ENCODE peak calls at places on chromosomes 1 and 21, in eight cellular contexts. Q is choroid plexus epithelial cell; B is lower lobe of right lung; Y is BE2C; V is Calu3; G is heart left ventricle; N is CD8-positive, alpha-beta T cell; M is H9. J is an unnamed sample.

GRCh38 chr1:46532498-46533178 is 18.8 kb downstream of the KNCN start:
- DNase-seq in Q (peak), B (peak), Y (peak), V (peak), G (peak), N (peak), M (peak), J (no peak)

GRCh38 chr1:13749543-13750307 is 49.7 kb downstream of the PRDM2 start:
- DNase-seq in Q (peak), B (peak), Y (peak), V (peak), G (peak), N (peak), M (no peak), J (no peak)

GRCh38 chr1:210342986-210343780 is 14.5 kb downstream of the HHAT start:
- DNase-seq in Q (no peak), B (no peak), Y (peak), V (no peak), G (no peak), N (no peak), M (no peak), J (no peak)

GRCh38 chr1:165257969-165258459 is 98.5 kb downstream of the LMX1A start:
- DNase-seq in Q (peak), B (peak), Y (peak), V (peak), G (peak), N (peak), M (peak), J (peak)

GRCh38 chr1:190170321-190170720 is 307.3 kb downstream of the BRINP3 start:
- DNase-seq in Q (peak), B (no peak), Y (no peak), V (no peak), G (no peak), N (no peak), M (no peak), J (no peak)

GRCh38 chr1:67261646-67262045 is 46.0 kb upstream of the IL12RB2 start:
- DNase-seq in Q (peak), B (no peak), Y (no peak), V (no peak), G (no peak), N (peak), M (peak), J (peak)

GRCh38 chr1:208183977-208184901 is 59.9 kb downstream of the PLXNA2 start:
- DNase-seq in Q (peak), B (peak), Y (no peak), V (peak), G (no peak), N (no peak), M (no peak), J (peak)

GRCh38 chr21:39518055-39518844 is 66.5 kb downstream of the SH3BGR start:
- DNase-seq in Q (peak), B (no peak), Y (peak), V (peak), G (no peak), N (peak), M (peak), J (peak)

GRCh38 chr1:231973840-231974239 is 347.2 kb downstream of the DISC1 start:
- DNase-seq in Q (peak), B (no peak), Y (no peak), V (no peak), G (no peak), N (no peak), M (no peak), J (no peak)

GRCh38 chr1:246583448-246584185 is 17.4 kb downstream of the CNST start:
- DNase-seq in Q (peak), B (no peak), Y (no peak), V (no peak), G (no peak), N (no peak), M (no peak), J (no peak)

GRCh38 chr1:53629101-53629691 is 109.8 kb downstream of the GLIS1 start:
- DNase-seq in Q (no peak), B (no peak), Y (peak), V (no peak), G (no peak), N (no peak), M (peak), J (peak)

GRCh38 chr1:213986020-213986924 is 1.5 kb upstream of the PROX1 start:
- DNase-seq in Q (no peak), B (no peak), Y (no peak), V (no peak), G (no peak), N (no peak), M (no peak), J (no peak)

GRCh38 chr1:30379684-30380624 is 343.4 kb downstream of the MATN1 start:
- DNase-seq in Q (peak), B (no peak), Y (peak), V (peak), G (peak), N (peak), M (peak), J (peak)

GRCh38 chr1:114075546-114076249 is 78.0 kb downstream of the SYT6 start:
- DNase-seq in Q (no peak), B (no peak), Y (no peak), V (no peak), G (no peak), N (no peak), M (peak), J (no peak)

GRCh38 chr21:14452842-14453241 is 69.9 kb upstream of the HSPA13 start:
- DNase-seq in Q (no peak), B (no peak), Y (no peak), V (no peak), G (no peak), N (no peak), M (no peak), J (no peak)

GRCh38 chr1:91502882-91503184 is 2.2 kb downstream of the CDC7 start:
- DNase-seq in Q (peak), B (no peak), Y (peak), V (no peak), G (no peak), N (no peak), M (no peak), J (no peak)

GRCh38 chr1:30914587-30914922 is 6.0 kb upstream of the SDC3 start:
- DNase-seq in Q (no peak), B (no peak), Y (no peak), V (no peak), G (no peak), N (no peak), M (no peak), J (no peak)

GRCh38 chr21:45383615-45384201 is 21.3 kb upstream of the COL18A1 start:
- DNase-seq in Q (no peak), B (peak), Y (peak), V (no peak), G (peak), N (no peak), M (peak), J (no peak)

GRCh38 chr1:245404952-245405351 is 250.2 kb downstream of the KIF26B start:
- DNase-seq in Q (no peak), B (no peak), Y (no peak), V (no peak), G (no peak), N (no peak), M (no peak), J (peak)

GRCh38 chr1:71521655-71522264 is 440.9 kb upstream of the ZRANB2 start:
- DNase-seq in Q (peak), B (no peak), Y (peak), V (peak), G (peak), N (no peak), M (no peak), J (peak)

GRCh38 chr1:215376544-215377264 is 190.4 kb upstream of the KCTD3 start:
- DNase-seq in Q (peak), B (no peak), Y (no peak), V (no peak), G (peak), N (no peak), M (no peak), J (no peak)

GRCh38 chr1:114153621-114154145 is at the start of gene SYT6:
- DNase-seq in Q (no peak), B (no peak), Y (peak), V (no peak), G (no peak), N (no peak), M (no peak), J (peak)

GRCh38 chr1:56551691-56552090 is 27.7 kb downstream of the PLPP3 start:
- DNase-seq in Q (no peak), B (no peak), Y (no peak), V (no peak), G (no peak), N (no peak), M (no peak), J (no peak)

GRCh38 chr1:236523704-236524141 is at the start of gene LGALS8:
- DNase-seq in Q (peak), B (peak), Y (peak), V (peak), G (peak), N (peak), M (peak), J (peak)

GRCh38 chr1:180881806-180882509 is 30.7 kb upstream of the KIAA1614 start:
- DNase-seq in Q (peak), B (no peak), Y (no peak), V (no peak), G (no peak), N (no peak), M (no peak), J (no peak)

GRCh38 chr1:178267646-178268094 is 173.8 kb downstream of the RASAL2 start:
- DNase-seq in Q (peak), B (no peak), Y (no peak), V (no peak), G (no peak), N (no peak), M (peak), J (no peak)

GRCh38 chr1:3419415-3420204 is 34.9 kb upstream of the ARHGEF16 start:
- DNase-seq in Q (no peak), B (no peak), Y (no peak), V (peak), G (no peak), N (no peak), M (no peak), J (no peak)

GRCh38 chr1:230429072-230429735 is 3.1 kb upstream of the PGBD5 start:
- DNase-seq in Q (no peak), B (no peak), Y (no peak), V (no peak), G (no peak), N (no peak), M (no peak), J (no peak)

GRCh38 chr21:28136687-28137086 is 856.0 kb downstream of the LTN1 start:
- DNase-seq in Q (no peak), B (no peak), Y (no peak), V (no peak), G (no peak), N (no peak), M (no peak), J (no peak)

GRCh38 chr1:82273816-82274215 is 473.1 kb downstream of the ADGRL2 start:
- DNase-seq in Q (peak), B (no peak), Y (no peak), V (no peak), G (no peak), N (no peak), M (no peak), J (no peak)

GRCh38 chr1:22333516-22334121 is 118.0 kb upstream of the ZBTB40 start:
- DNase-seq in Q (no peak), B (no peak), Y (no peak), V (no peak), G (no peak), N (no peak), M (no peak), J (no peak)

GRCh38 chr1:112530832-112531231 is 22.1 kb downstream of the WNT2B start:
- DNase-seq in Q (no peak), B (no peak), Y (no peak), V (no peak), G (no peak), N (no peak), M (no peak), J (no peak)

GRCh38 chr1:15343729-15344128 is 66.0 kb upstream of the EFHD2 start:
- DNase-seq in Q (peak), B (peak), Y (no peak), V (no peak), G (peak), N (no peak), M (no peak), J (no peak)

GRCh38 chr1:165949335-165950130 is 122.1 kb downstream of the UCK2 start:
- DNase-seq in Q (no peak), B (no peak), Y (no peak), V (peak), G (no peak), N (no peak), M (peak), J (no peak)

GRCh38 chr1:10459185-10459584 is 9.4 kb downstream of the CORT start:
- DNase-seq in Q (peak), B (no peak), Y (no peak), V (peak), G (no peak), N (no peak), M (no peak), J (no peak)

GRCh38 chr1:74652711-74653131 is 20.9 kb downstream of the ERICH3 start:
- DNase-seq in Q (peak), B (no peak), Y (peak), V (peak), G (no peak), N (no peak), M (no peak), J (no peak)

GRCh38 chr1:205453466-205453865 is 2.4 kb downstream of the BLACAT1 start:
- DNase-seq in Q (no peak), B (no peak), Y (no peak), V (no peak), G (no peak), N (no peak), M (no peak), J (no peak)

GRCh38 chr1:205455581-205456382 is at the start of gene BLACAT1:
- DNase-seq in Q (no peak), B (no peak), Y (no peak), V (no peak), G (no peak), N (no peak), M (no peak), J (no peak)

GRCh38 chr1:205456383-205456867 is 580 bp upstream of the BLACAT1 start:
- DNase-seq in Q (no peak), B (no peak), Y (no peak), V (peak), G (no peak), N (no peak), M (peak), J (peak)

GRCh38 chr1:205452906-205453305 is 2.9 kb downstream of the BLACAT1 start:
- DNase-seq in Q (no peak), B (no peak), Y (no peak), V (no peak), G (no peak), N (no peak), M (no peak), J (no peak)

DNA sequence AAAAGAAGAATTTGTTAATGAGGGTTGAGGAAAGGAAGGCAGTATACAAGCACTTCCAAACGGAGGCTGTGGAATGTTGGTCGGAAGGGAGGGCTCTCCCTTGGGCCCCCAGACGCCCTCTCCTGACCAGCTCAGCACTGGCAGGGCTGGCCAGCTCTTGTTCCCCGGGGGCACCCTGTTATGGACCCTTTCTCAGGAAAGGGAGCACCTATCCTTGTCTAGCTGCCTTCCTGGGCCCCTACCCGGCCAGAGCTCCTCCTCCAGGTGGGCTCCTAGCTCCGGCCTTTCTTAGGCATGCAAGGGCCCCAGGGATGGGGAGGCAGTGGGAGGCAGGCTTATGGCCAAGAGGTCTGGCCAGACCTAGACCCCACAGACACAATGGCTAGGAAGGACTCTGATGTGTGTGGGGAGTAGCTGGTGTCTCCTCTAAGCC is 926 bp downstream of the BLACAT1 start:
- DNase-seq in Q (no peak), B (no peak), Y (no peak), V (no peak), G (no peak), N (no peak), M (peak), J (no peak)
- TF ChIP-seq CTCF in Q (no peak), B (no peak), Y (no peak), V (no peak), G (no peak), N (no peak), M (peak), J (peak)

GRCh38 chr1:162197615-162198497 is 128.4 kb downstream of the NOS1AP start:
- DNase-seq in Q (no peak), B (no peak), Y (no peak), V (no peak), G (no peak), N (no peak), M (peak), J (no peak)
- TF ChIP-seq CTCF in Q (no peak), B (no peak), Y (peak), V (peak), G (no peak), N (no peak), M (peak), J (peak)

GRCh38 chr1:87089823-87090222 is 175.4 kb downstream of the HS2ST1 start:
- DNase-seq in Q (no peak), B (no peak), Y (no peak), V (no peak), G (no peak), N (no peak), M (no peak), J (no peak)

GRCh38 chr1:87086120-87086519 is 171.7 kb downstream of the HS2ST1 start:
- DNase-seq in Q (no peak), B (no peak), Y (no peak), V (no peak), G (no peak), N (no peak), M (no peak), J (no peak)

GRCh38 chr1:87089070-87089736 is 174.8 kb downstream of the HS2ST1 start:
- DNase-seq in Q (no peak), B (no peak), Y (no peak), V (no peak), G (no peak), N (no peak), M (no peak), J (no peak)

GRCh38 chr1:87084247-87084836 is 169.9 kb downstream of the HS2ST1 start:
- DNase-seq in Q (peak), B (no peak), Y (no peak), V (no peak), G (no peak), N (no peak), M (no peak), J (no peak)
- TF ChIP-seq CTCF in Q (peak), B (peak), Y (no peak), V (peak), G (peak), N (peak), M (peak), J (no peak)

GRCh38 chr1:1345860-1346500 is 3.2 kb downstream of the DVL1 start:
- DNase-seq in Q (no peak), B (no peak), Y (no peak), V (no peak), G (no peak), N (no peak), M (no peak), J (no peak)

GRCh38 chr1:1346501-1346890 is 2.7 kb downstream of the DVL1 start:
- DNase-seq in Q (no peak), B (no peak), Y (no peak), V (no peak), G (no peak), N (no peak), M (no peak), J (no peak)

GRCh38 chr1:1344672-1345361 is 4.4 kb downstream of the DVL1 start:
- DNase-seq in Q (peak), B (no peak), Y (peak), V (peak), G (no peak), N (no peak), M (no peak), J (peak)

GRCh38 chr1:1343811-1344421 is 5.3 kb downstream of the DVL1 start:
- DNase-seq in Q (no peak), B (no peak), Y (no peak), V (peak), G (no peak), N (no peak), M (no peak), J (no peak)

DNA sequence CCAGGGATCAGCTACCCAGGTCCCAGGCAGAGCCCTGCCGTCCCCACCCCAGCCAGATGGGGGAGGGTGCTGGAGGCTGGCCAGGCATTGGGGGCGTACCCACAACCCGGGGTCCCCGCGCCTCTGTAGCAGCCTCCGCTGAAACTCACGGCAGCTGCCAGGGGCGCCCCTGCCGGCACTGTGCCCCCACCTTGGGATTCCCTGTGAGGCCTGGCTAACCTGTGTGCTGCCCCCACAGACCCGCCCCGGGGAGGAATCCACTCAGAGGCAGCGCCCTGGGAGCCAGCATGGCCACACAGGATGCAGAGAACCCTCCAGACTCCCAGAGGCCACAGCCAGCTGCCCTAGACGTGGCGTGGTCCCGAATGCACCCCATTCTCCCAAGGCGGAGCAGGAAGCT is 3.8 kb downstream of the DVL1 start:
- DNase-seq in Q (no peak), B (no peak), Y (no peak), V (no peak), G (no peak), N (no peak), M (no peak), J (no peak)
- TF ChIP-seq CTCF in Q (no peak), B (no peak), Y (no peak), V (no peak), G (no peak), N (no peak), M (no peak), J (no peak)

GRCh38 chr1:153776352-153776751 is 1.1 kb downstream of the SLC27A3 start:
- DNase-seq in Q (no peak), B (peak), Y (no peak), V (no peak), G (no peak), N (no peak), M (no peak), J (no peak)

GRCh38 chr1:153774036-153774435 is 1.2 kb upstream of the SLC27A3 start:
- DNase-seq in Q (no peak), B (no peak), Y (no peak), V (no peak), G (no peak), N (no peak), M (no peak), J (no peak)

GRCh38 chr1:153774780-153775431 is at the start of gene SLC27A3:
- DNase-seq in Q (peak), B (no peak), Y (peak), V (peak), G (peak), N (peak), M (peak), J (peak)

GRCh38 chr1:153776971-153777370 is 1.8 kb downstream of the SLC27A3 start:
- DNase-seq in Q (no peak), B (no peak), Y (no peak), V (no peak), G (no peak), N (no peak), M (no peak), J (no peak)

GRCh38 chr1:153775432-153776311 is 465 bp downstream of the SLC27A3 start:
- DNase-seq in Q (peak), B (peak), Y (peak), V (peak), G (peak), N (peak), M (peak), J (peak)
- TF ChIP-seq CTCF in Q (no peak), B (no peak), Y (no peak), V (no peak), G (no peak), N (no peak), M (no peak), J (peak)

DNA sequence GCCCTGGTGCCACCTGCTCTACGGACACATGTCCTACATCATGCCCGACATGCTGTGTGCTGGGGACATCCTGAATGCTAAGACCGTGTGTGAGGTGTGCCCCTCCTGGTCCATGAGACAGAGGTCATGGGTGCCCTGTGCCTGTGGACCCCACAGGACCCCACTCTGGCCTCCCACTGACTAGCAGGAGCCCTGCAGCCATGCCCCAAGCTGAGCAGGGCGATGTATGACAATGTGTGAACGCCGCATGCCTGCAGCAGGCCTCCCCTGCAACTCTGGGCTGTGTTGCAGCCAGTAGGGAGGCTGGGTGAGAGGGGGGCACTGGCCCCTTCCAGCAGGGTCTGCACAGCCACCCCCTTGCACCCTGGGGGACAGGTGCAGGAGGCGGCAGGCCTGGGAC is 30.0 kb downstream of the PRSS38 start:
- DNase-seq in Q (no peak), B (no peak), Y (no peak), V (no peak), G (no peak), N (no peak), M (no peak), J (no peak)
- TF ChIP-seq CTCF in Q (no peak), B (no peak), Y (no peak), V (no peak), G (no peak), N (no peak), M (no peak), J (no peak)

J was measured in WERI-Rb-1.